ENCODE peak calls at places on chromosomes 16 and 17, in seven cellular contexts. X, S, E, W, Y, F and N are unnamed samples.

GRCh38 chr16:89020925-89021595 is 44.1 kb upstream of the CBFA2T3 start:
- DNase-seq in X (no peak), S (no peak), E (no peak), W (no peak), Y (peak), F (no peak), N (no peak)

GRCh38 chr17:3903051-3903825 is 10.4 kb upstream of the CAMKK1 start:
- DNase-seq in X (no peak), S (no peak), E (no peak), W (no peak), Y (no peak), F (no peak), N (no peak)

GRCh38 chr17:45357364-45357997 is 40.7 kb upstream of the MAP3K14 start:
- DNase-seq in X (no peak), S (no peak), E (no peak), W (no peak), Y (no peak), F (no peak), N (no peak)

GRCh38 chr16:21626659-21627277 is 25.6 kb downstream of the IGSF6 start:
- DNase-seq in X (no peak), S (no peak), E (peak), W (peak), Y (no peak), F (peak), N (peak)

GRCh38 chr16:65781855-65782254 is 584.6 kb upstream of the CDH5 start:
- DNase-seq in X (no peak), S (no peak), E (no peak), W (no peak), Y (no peak), F (no peak), N (no peak)

GRCh38 chr17:81867123-81867951 is 3.8 kb downstream of the ARHGDIA start:
- DNase-seq in X (no peak), S (no peak), E (no peak), W (no peak), Y (peak), F (no peak), N (no peak)

GRCh38 chr16:11727945-11728543 is 14.6 kb downstream of the TXNDC11 start:
- DNase-seq in X (no peak), S (no peak), E (no peak), W (no peak), Y (no peak), F (no peak), N (no peak)

GRCh38 chr16:1474047-1474446 is 781 bp downstream of the CLCN7 start:
- DNase-seq in X (no peak), S (no peak), E (peak), W (no peak), Y (no peak), F (no peak), N (peak)

GRCh38 chr16:57873218-57873617 is 70.9 kb upstream of the KIFC3 start:
- DNase-seq in X (no peak), S (no peak), E (no peak), W (no peak), Y (no peak), F (no peak), N (no peak)

GRCh38 chr17:39705786-39706348 is 6.0 kb downstream of the ERBB2 start:
- DNase-seq in X (no peak), S (peak), E (peak), W (no peak), Y (no peak), F (no peak), N (no peak)

GRCh38 chr17:72030067-72030899 is 90.5 kb upstream of the SOX9 start:
- DNase-seq in X (no peak), S (peak), E (peak), W (no peak), Y (peak), F (peak), N (peak)

GRCh38 chr17:79800325-79801155 is 3.7 kb upstream of the CBX8 start:
- DNase-seq in X (no peak), S (no peak), E (no peak), W (no peak), Y (no peak), F (peak), N (peak)

GRCh38 chr16:22372882-22373661 is 1.3 kb downstream of the CDR2 start:
- DNase-seq in X (no peak), S (no peak), E (no peak), W (no peak), Y (no peak), F (no peak), N (no peak)